ENCODE peak calls at places on chromosome 10, in eight cellular contexts. One of them, this sample, is unnamed.
A peak's percentile ranks its signal among the peaks of the same experiment; 100 is the strongest.

GRCh38 chr10:63614371-63614891 is 93.2 kb downstream of the REEP3 start:
- DNase-seq in stimulated activated CD8-positive, alpha-beta memory T cell treated with anti-CD3 and anti-CD28 coated beads, Interleukin-7, amount 100 ng/mL, for 48 hours: no peak
- DNase-seq in T follicular helper cell: no peak
- DNase-seq in T-helper 2 cell: no peak
- DNase-seq in NCI-H2029 treated with DMSO at 0.1 percent for 48 hours: no peak
- DNase-seq in adrenal gland: no peak
- DNase-seq in nucleus accumbens: no peak
- DNase-seq in AG20443: peak; percentile 43
- DNase-seq in this sample: no peak

GRCh38 chr10:1737222-1738061 is at the start of gene ADARB2:
- DNase-seq in adrenal gland: peak; percentile 6
- DNase-seq in nucleus accumbens: peak; percentile 74
- DNase-seq in AG20443: no peak
- DNase-seq in NCI-H2029 treated with DMSO at 0.1 percent for 48 hours: peak; percentile 36
- DNase-seq in T-helper 2 cell: no peak
- DNase-seq in stimulated activated CD8-positive, alpha-beta memory T cell treated with anti-CD3 and anti-CD28 coated beads, Interleukin-7, amount 100 ng/mL, for 48 hours: no peak
- DNase-seq in T follicular helper cell: no peak
- DNase-seq in this sample: no peak

GRCh38 chr10:32976338-32976737 is 18.3 kb upstream of the ITGB1 start:
- DNase-seq in T follicular helper cell: no peak
- DNase-seq in stimulated activated CD8-positive, alpha-beta memory T cell treated with anti-CD3 and anti-CD28 coated beads, Interleukin-7, amount 100 ng/mL, for 48 hours: no peak
- DNase-seq in nucleus accumbens: no peak
- DNase-seq in T-helper 2 cell: no peak
- DNase-seq in adrenal gland: no peak
- DNase-seq in AG20443: no peak
- DNase-seq in NCI-H2029 treated with DMSO at 0.1 percent for 48 hours: no peak
- DNase-seq in this sample: no peak

GRCh38 chr10:101843032-101843991 is at the start of gene KCNIP2:
- DNase-seq in T-helper 2 cell: peak; percentile 44
- DNase-seq in adrenal gland: peak; percentile 44
- DNase-seq in T follicular helper cell: peak; percentile 64
- DNase-seq in nucleus accumbens: peak; percentile 67
- DNase-seq in NCI-H2029 treated with DMSO at 0.1 percent for 48 hours: peak; percentile 6
- DNase-seq in stimulated activated CD8-positive, alpha-beta memory T cell treated with anti-CD3 and anti-CD28 coated beads, Interleukin-7, amount 100 ng/mL, for 48 hours: no peak
- DNase-seq in AG20443: peak; percentile 38
- DNase-seq in this sample: no peak

GRCh38 chr10:127945948-127946347 is 39.0 kb downstream of the PTPRE start:
- DNase-seq in stimulated activated CD8-positive, alpha-beta memory T cell treated with anti-CD3 and anti-CD28 coated beads, Interleukin-7, amount 100 ng/mL, for 48 hours: no peak
- DNase-seq in nucleus accumbens: no peak
- DNase-seq in T-helper 2 cell: no peak
- DNase-seq in T follicular helper cell: no peak
- DNase-seq in AG20443: no peak
- DNase-seq in NCI-H2029 treated with DMSO at 0.1 percent for 48 hours: no peak
- DNase-seq in adrenal gland: no peak
- DNase-seq in this sample: no peak

GRCh38 chr10:101645659-101646058 is 49.3 kb downstream of the FBXW4 start:
- DNase-seq in adrenal gland: no peak
- DNase-seq in AG20443: no peak
- DNase-seq in stimulated activated CD8-positive, alpha-beta memory T cell treated with anti-CD3 and anti-CD28 coated beads, Interleukin-7, amount 100 ng/mL, for 48 hours: no peak
- DNase-seq in nucleus accumbens: no peak
- DNase-seq in T follicular helper cell: no peak
- DNase-seq in NCI-H2029 treated with DMSO at 0.1 percent for 48 hours: no peak
- DNase-seq in T-helper 2 cell: no peak
- DNase-seq in this sample: no peak

GRCh38 chr10:44879531-44879899 is 31.6 kb upstream of the TMEM72 start:
- DNase-seq in T-helper 2 cell: no peak
- DNase-seq in adrenal gland: no peak
- DNase-seq in NCI-H2029 treated with DMSO at 0.1 percent for 48 hours: no peak
- DNase-seq in stimulated activated CD8-positive, alpha-beta memory T cell treated with anti-CD3 and anti-CD28 coated beads, Interleukin-7, amount 100 ng/mL, for 48 hours: no peak
- DNase-seq in T follicular helper cell: no peak
- DNase-seq in nucleus accumbens: no peak
- DNase-seq in AG20443: no peak
- DNase-seq in this sample: no peak

GRCh38 chr10:124290095-124290795 is 128.5 kb downstream of the OAT start:
- DNase-seq in NCI-H2029 treated with DMSO at 0.1 percent for 48 hours: peak; percentile 9
- DNase-seq in nucleus accumbens: no peak
- DNase-seq in stimulated activated CD8-positive, alpha-beta memory T cell treated with anti-CD3 and anti-CD28 coated beads, Interleukin-7, amount 100 ng/mL, for 48 hours: no peak
- DNase-seq in T follicular helper cell: no peak
- DNase-seq in AG20443: no peak
- DNase-seq in T-helper 2 cell: no peak
- DNase-seq in adrenal gland: peak; percentile 56
- DNase-seq in this sample: no peak

GRCh38 chr10:63465293-63466167 is at the start of gene JMJD1C:
- DNase-seq in adrenal gland: peak; percentile 79
- DNase-seq in stimulated activated CD8-positive, alpha-beta memory T cell treated with anti-CD3 and anti-CD28 coated beads, Interleukin-7, amount 100 ng/mL, for 48 hours: peak; percentile 36
- DNase-seq in nucleus accumbens: peak; percentile 49
- DNase-seq in AG20443: peak; percentile 92
- DNase-seq in T follicular helper cell: peak; percentile 39
- DNase-seq in T-helper 2 cell: peak; percentile 57
- DNase-seq in NCI-H2029 treated with DMSO at 0.1 percent for 48 hours: no peak
- DNase-seq in this sample: peak; percentile 74

GRCh38 chr10:49488056-49488455 is 50.9 kb downstream of the ERCC6 start:
- DNase-seq in AG20443: no peak
- DNase-seq in stimulated activated CD8-positive, alpha-beta memory T cell treated with anti-CD3 and anti-CD28 coated beads, Interleukin-7, amount 100 ng/mL, for 48 hours: no peak
- DNase-seq in NCI-H2029 treated with DMSO at 0.1 percent for 48 hours: no peak
- DNase-seq in T follicular helper cell: no peak
- DNase-seq in nucleus accumbens: no peak
- DNase-seq in adrenal gland: peak; percentile 59
- DNase-seq in T-helper 2 cell: no peak
- DNase-seq in this sample: no peak

GRCh38 chr10:67923551-67923950 is 39.1 kb downstream of the SIRT1 start:
- DNase-seq in T follicular helper cell: no peak
- DNase-seq in nucleus accumbens: no peak
- DNase-seq in NCI-H2029 treated with DMSO at 0.1 percent for 48 hours: no peak
- DNase-seq in AG20443: peak; percentile 19
- DNase-seq in stimulated activated CD8-positive, alpha-beta memory T cell treated with anti-CD3 and anti-CD28 coated beads, Interleukin-7, amount 100 ng/mL, for 48 hours: no peak
- DNase-seq in adrenal gland: peak; percentile 21
- DNase-seq in T-helper 2 cell: no peak
- DNase-seq in this sample: no peak

GRCh38 chr10:42645103-42645502 is 6.7 kb upstream of the ZNF33B start:
- DNase-seq in stimulated activated CD8-positive, alpha-beta memory T cell treated with anti-CD3 and anti-CD28 coated beads, Interleukin-7, amount 100 ng/mL, for 48 hours: no peak
- DNase-seq in AG20443: no peak
- DNase-seq in nucleus accumbens: no peak
- DNase-seq in T follicular helper cell: no peak
- DNase-seq in adrenal gland: no peak
- DNase-seq in T-helper 2 cell: no peak
- DNase-seq in NCI-H2029 treated with DMSO at 0.1 percent for 48 hours: no peak
- DNase-seq in this sample: no peak

GRCh38 chr10:69910566-69910965 is 108.9 kb downstream of the COL13A1 start:
- DNase-seq in nucleus accumbens: no peak
- DNase-seq in T follicular helper cell: no peak
- DNase-seq in stimulated activated CD8-positive, alpha-beta memory T cell treated with anti-CD3 and anti-CD28 coated beads, Interleukin-7, amount 100 ng/mL, for 48 hours: no peak
- DNase-seq in NCI-H2029 treated with DMSO at 0.1 percent for 48 hours: no peak
- DNase-seq in T-helper 2 cell: no peak
- DNase-seq in adrenal gland: no peak
- DNase-seq in AG20443: no peak
- DNase-seq in this sample: no peak

GRCh38 chr10:33122014-33122788 is 164.2 kb upstream of the ITGB1 start:
- DNase-seq in stimulated activated CD8-positive, alpha-beta memory T cell treated with anti-CD3 and anti-CD28 coated beads, Interleukin-7, amount 100 ng/mL, for 48 hours: no peak
- DNase-seq in T follicular helper cell: no peak
- DNase-seq in adrenal gland: no peak
- DNase-seq in NCI-H2029 treated with DMSO at 0.1 percent for 48 hours: no peak
- DNase-seq in T-helper 2 cell: no peak
- DNase-seq in AG20443: peak; percentile 74
- DNase-seq in nucleus accumbens: no peak
- DNase-seq in this sample: no peak

GRCh38 chr10:13839430-13839986 is 252.7 kb downstream of the PRPF18 start:
- DNase-seq in T follicular helper cell: no peak
- DNase-seq in stimulated activated CD8-positive, alpha-beta memory T cell treated with anti-CD3 and anti-CD28 coated beads, Interleukin-7, amount 100 ng/mL, for 48 hours: no peak
- DNase-seq in T-helper 2 cell: no peak
- DNase-seq in adrenal gland: no peak
- DNase-seq in NCI-H2029 treated with DMSO at 0.1 percent for 48 hours: no peak
- DNase-seq in nucleus accumbens: no peak
- DNase-seq in AG20443: peak; percentile 86
- DNase-seq in this sample: no peak

GRCh38 chr10:5948999-5949759 is 28.2 kb downstream of the IL15RA start:
- DNase-seq in adrenal gland: peak; percentile 69
- DNase-seq in T-helper 2 cell: no peak
- DNase-seq in stimulated activated CD8-positive, alpha-beta memory T cell treated with anti-CD3 and anti-CD28 coated beads, Interleukin-7, amount 100 ng/mL, for 48 hours: no peak
- DNase-seq in nucleus accumbens: peak; percentile 17
- DNase-seq in AG20443: peak; percentile 59
- DNase-seq in T follicular helper cell: no peak
- DNase-seq in NCI-H2029 treated with DMSO at 0.1 percent for 48 hours: no peak
- DNase-seq in this sample: no peak

GRCh38 chr10:132389631-132390454 is 7.2 kb upstream of the PWWP2B start:
- DNase-seq in NCI-H2029 treated with DMSO at 0.1 percent for 48 hours: no peak
- DNase-seq in adrenal gland: no peak
- DNase-seq in T follicular helper cell: no peak
- DNase-seq in nucleus accumbens: no peak
- DNase-seq in T-helper 2 cell: no peak
- DNase-seq in AG20443: no peak
- DNase-seq in stimulated activated CD8-positive, alpha-beta memory T cell treated with anti-CD3 and anti-CD28 coated beads, Interleukin-7, amount 100 ng/mL, for 48 hours: no peak
- DNase-seq in this sample: no peak

GRCh38 chr10:93248583-93249227 is 175.0 kb downstream of the CYP26A1 start:
- DNase-seq in T follicular helper cell: no peak
- DNase-seq in stimulated activated CD8-positive, alpha-beta memory T cell treated with anti-CD3 and anti-CD28 coated beads, Interleukin-7, amount 100 ng/mL, for 48 hours: no peak
- DNase-seq in nucleus accumbens: no peak
- DNase-seq in adrenal gland: no peak
- DNase-seq in AG20443: no peak
- DNase-seq in NCI-H2029 treated with DMSO at 0.1 percent for 48 hours: no peak
- DNase-seq in T-helper 2 cell: no peak
- DNase-seq in this sample: no peak

GRCh38 chr10:88245974-88246511 is 337.1 kb downstream of the RNLS start:
- DNase-seq in adrenal gland: no peak
- DNase-seq in AG20443: peak; percentile 59
- DNase-seq in T-helper 2 cell: no peak
- DNase-seq in nucleus accumbens: no peak
- DNase-seq in NCI-H2029 treated with DMSO at 0.1 percent for 48 hours: no peak
- DNase-seq in T follicular helper cell: no peak
- DNase-seq in stimulated activated CD8-positive, alpha-beta memory T cell treated with anti-CD3 and anti-CD28 coated beads, Interleukin-7, amount 100 ng/mL, for 48 hours: no peak
- DNase-seq in this sample: no peak

GRCh38 chr10:5775705-5776104 is 37.5 kb downstream of the GDI2 start:
- DNase-seq in T follicular helper cell: peak; percentile 84
- DNase-seq in AG20443: no peak
- DNase-seq in T-helper 2 cell: peak; percentile 65
- DNase-seq in nucleus accumbens: no peak
- DNase-seq in adrenal gland: no peak
- DNase-seq in stimulated activated CD8-positive, alpha-beta memory T cell treated with anti-CD3 and anti-CD28 coated beads, Interleukin-7, amount 100 ng/mL, for 48 hours: peak; percentile 39
- DNase-seq in NCI-H2029 treated with DMSO at 0.1 percent for 48 hours: no peak
- DNase-seq in this sample: no peak

GRCh38 chr10:72063703-72064391 is 24.5 kb downstream of the SPOCK2 start:
- DNase-seq in adrenal gland: no peak
- DNase-seq in stimulated activated CD8-positive, alpha-beta memory T cell treated with anti-CD3 and anti-CD28 coated beads, Interleukin-7, amount 100 ng/mL, for 48 hours: no peak
- DNase-seq in T follicular helper cell: no peak
- DNase-seq in nucleus accumbens: no peak
- DNase-seq in T-helper 2 cell: no peak
- DNase-seq in NCI-H2029 treated with DMSO at 0.1 percent for 48 hours: no peak
- DNase-seq in AG20443: no peak
- DNase-seq in this sample: no peak

GRCh38 chr10:28532223-28532508 is 752 bp upstream of the WAC start:
- DNase-seq in stimulated activated CD8-positive, alpha-beta memory T cell treated with anti-CD3 and anti-CD28 coated beads, Interleukin-7, amount 100 ng/mL, for 48 hours: no peak
- DNase-seq in nucleus accumbens: no peak
- DNase-seq in NCI-H2029 treated with DMSO at 0.1 percent for 48 hours: no peak
- DNase-seq in AG20443: peak; percentile 60
- DNase-seq in T-helper 2 cell: no peak
- DNase-seq in T follicular helper cell: no peak
- DNase-seq in adrenal gland: peak; percentile 68
- DNase-seq in this sample: no peak

GRCh38 chr10:24453973-24454372 is 245.0 kb downstream of the KIAA1217 start:
- DNase-seq in AG20443: no peak
- DNase-seq in NCI-H2029 treated with DMSO at 0.1 percent for 48 hours: no peak
- DNase-seq in T-helper 2 cell: no peak
- DNase-seq in nucleus accumbens: no peak
- DNase-seq in stimulated activated CD8-positive, alpha-beta memory T cell treated with anti-CD3 and anti-CD28 coated beads, Interleukin-7, amount 100 ng/mL, for 48 hours: no peak
- DNase-seq in adrenal gland: no peak
- DNase-seq in T follicular helper cell: no peak
- DNase-seq in this sample: no peak

This sample was measured in substantia nigra.